ENCODE peak calls at places on chromosomes 5 and 9, in nine cellular contexts. One of them, this sample, is unnamed.

GRCh38 chr9:105647595-105648349 is 14.5 kb upstream of the TAL2 start:
- DNase-seq in SK-N-SH: no peak
- DNase-seq in A549: no peak
- DNase-seq in WTC11: no peak
- DNase-seq in HCT116: no peak
- DNase-seq in H1: no peak
- DNase-seq in endothelial cell of umbilical vein: no peak
- DNase-seq in NB4: peak
- DNase-seq in K562: peak
- DNase-seq in this sample: no peak

GRCh38 chr5:150449491-150450339 is at the start of gene RPS14:
- DNase-seq in SK-N-SH: peak
- DNase-seq in A549: peak
- DNase-seq in WTC11: peak
- DNase-seq in HCT116: peak
- DNase-seq in H1: peak
- DNase-seq in endothelial cell of umbilical vein: peak
- DNase-seq in NB4: peak
- DNase-seq in K562: peak
- DNase-seq in this sample: peak

GRCh38 chr9:132247942-132248341 is 86.1 kb downstream of the NTNG2 start:
- DNase-seq in SK-N-SH: no peak
- DNase-seq in A549: no peak
- DNase-seq in WTC11: no peak
- DNase-seq in HCT116: no peak
- DNase-seq in H1: no peak
- DNase-seq in endothelial cell of umbilical vein: no peak
- DNase-seq in NB4: no peak
- DNase-seq in K562: no peak
- DNase-seq in this sample: no peak

GRCh38 chr5:140566665-140567064 is 2.0 kb downstream of the SLC35A4 start:
- DNase-seq in SK-N-SH: no peak
- DNase-seq in A549: no peak
- DNase-seq in WTC11: no peak
- DNase-seq in HCT116: no peak
- DNase-seq in H1: no peak
- DNase-seq in endothelial cell of umbilical vein: no peak
- DNase-seq in NB4: no peak
- DNase-seq in K562: no peak
- DNase-seq in this sample: no peak

GRCh38 chr5:1913578-1913977 is 30.9 kb upstream of the IRX4 start:
- DNase-seq in SK-N-SH: no peak
- DNase-seq in A549: no peak
- DNase-seq in WTC11: no peak
- DNase-seq in HCT116: no peak
- DNase-seq in H1: no peak
- DNase-seq in endothelial cell of umbilical vein: no peak
- DNase-seq in NB4: no peak
- DNase-seq in K562: no peak
- DNase-seq in this sample: no peak

GRCh38 chr9:122261469-122261881 is 3.2 kb downstream of the RBM18 start:
- DNase-seq in SK-N-SH: no peak
- DNase-seq in A549: no peak
- DNase-seq in WTC11: no peak
- DNase-seq in HCT116: no peak
- DNase-seq in H1: no peak
- DNase-seq in endothelial cell of umbilical vein: peak
- DNase-seq in NB4: peak
- DNase-seq in K562: peak
- DNase-seq in this sample: no peak

GRCh38 chr5:175696139-175696854 is 38.4 kb downstream of the HRH2 start:
- DNase-seq in SK-N-SH: peak
- DNase-seq in A549: peak
- DNase-seq in WTC11: peak
- DNase-seq in HCT116: peak
- DNase-seq in H1: peak
- DNase-seq in endothelial cell of umbilical vein: no peak
- DNase-seq in NB4: peak
- DNase-seq in K562: peak
- DNase-seq in this sample: peak

GRCh38 chr5:151078490-151079262 is 2.2 kb downstream of the TNIP1 start:
- DNase-seq in SK-N-SH: no peak
- DNase-seq in A549: no peak
- DNase-seq in WTC11: no peak
- DNase-seq in HCT116: no peak
- DNase-seq in H1: no peak
- DNase-seq in endothelial cell of umbilical vein: no peak
- DNase-seq in NB4: peak
- DNase-seq in K562: no peak
- DNase-seq in this sample: no peak

GRCh38 chr5:128304791-128305190 is 221.2 kb downstream of the SLC12A2 start:
- DNase-seq in SK-N-SH: no peak
- DNase-seq in A549: no peak
- DNase-seq in WTC11: no peak
- DNase-seq in HCT116: no peak
- DNase-seq in H1: no peak
- DNase-seq in endothelial cell of umbilical vein: no peak
- DNase-seq in NB4: no peak
- DNase-seq in K562: no peak
- DNase-seq in this sample: no peak

GRCh38 chr5:110726249-110727024 is at the start of gene TMEM232:
- DNase-seq in SK-N-SH: peak
- DNase-seq in A549: peak
- DNase-seq in WTC11: peak
- DNase-seq in HCT116: no peak
- DNase-seq in H1: peak
- DNase-seq in endothelial cell of umbilical vein: peak
- DNase-seq in NB4: no peak
- DNase-seq in K562: peak
- DNase-seq in this sample: peak

GRCh38 chr9:137027369-137028012 is 546 bp downstream of the ABCA2 start:
- DNase-seq in SK-N-SH: peak
- DNase-seq in A549: no peak
- DNase-seq in WTC11: peak
- DNase-seq in HCT116: no peak
- DNase-seq in H1: no peak
- DNase-seq in endothelial cell of umbilical vein: no peak
- DNase-seq in NB4: peak
- DNase-seq in K562: peak
- DNase-seq in this sample: no peak
- TF ChIP-seq MAX in SK-N-SH: no peak
- TF ChIP-seq MAX in A549: no peak
- TF ChIP-seq MAX in WTC11: no peak
- TF ChIP-seq MAX in HCT116: no peak
- TF ChIP-seq MAX in H1: peak
- TF ChIP-seq MAX in endothelial cell of umbilical vein: no peak
- TF ChIP-seq MAX in NB4: no peak
- TF ChIP-seq MAX in K562: peak
- TF ChIP-seq MAX in this sample: no peak

DNA sequence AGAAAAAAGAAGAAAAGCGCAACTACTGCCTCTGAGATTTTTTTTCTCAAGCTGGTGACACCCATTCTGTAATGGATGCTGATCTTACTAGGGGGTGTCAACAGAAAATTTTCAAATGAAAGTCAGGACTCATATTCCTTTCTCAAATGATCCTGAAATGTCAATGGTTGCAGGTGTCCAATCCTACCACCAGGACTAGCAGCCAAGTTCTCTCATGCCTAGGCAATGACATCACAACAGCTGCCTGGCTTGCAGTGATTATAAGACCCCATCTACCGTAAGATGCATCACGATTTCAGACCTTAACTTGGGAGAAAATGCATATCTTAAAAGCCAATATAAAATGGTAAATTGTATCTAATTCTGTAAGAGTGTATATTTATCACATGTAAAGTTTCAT is 104.6 kb downstream of the DENND1A start:
- DNase-seq in SK-N-SH: no peak
- DNase-seq in A549: peak
- DNase-seq in WTC11: no peak
- DNase-seq in HCT116: no peak
- DNase-seq in H1: no peak
- DNase-seq in endothelial cell of umbilical vein: no peak
- DNase-seq in NB4: no peak
- DNase-seq in K562: peak
- DNase-seq in this sample: no peak
- TF ChIP-seq MAX in SK-N-SH: no peak
- TF ChIP-seq MAX in A549: no peak
- TF ChIP-seq MAX in WTC11: no peak
- TF ChIP-seq MAX in HCT116: no peak
- TF ChIP-seq MAX in H1: no peak
- TF ChIP-seq MAX in endothelial cell of umbilical vein: no peak
- TF ChIP-seq MAX in NB4: no peak
- TF ChIP-seq MAX in K562: no peak
- TF ChIP-seq MAX in this sample: no peak

GRCh38 chr5:172769324-172769597 is 1.7 kb downstream of the DUSP1 start:
- DNase-seq in SK-N-SH: no peak
- DNase-seq in A549: no peak
- DNase-seq in WTC11: no peak
- DNase-seq in HCT116: no peak
- DNase-seq in H1: no peak
- DNase-seq in endothelial cell of umbilical vein: no peak
- DNase-seq in NB4: no peak
- DNase-seq in K562: no peak
- DNase-seq in this sample: no peak

GRCh38 chr5:172770374-172770674 is 671 bp downstream of the DUSP1 start:
- DNase-seq in SK-N-SH: no peak
- DNase-seq in A549: no peak
- DNase-seq in WTC11: no peak
- DNase-seq in HCT116: no peak
- DNase-seq in H1: peak
- DNase-seq in endothelial cell of umbilical vein: no peak
- DNase-seq in NB4: no peak
- DNase-seq in K562: no peak
- DNase-seq in this sample: no peak

GRCh38 chr5:172768098-172768572 is 2.9 kb downstream of the DUSP1 start:
- DNase-seq in SK-N-SH: no peak
- DNase-seq in A549: no peak
- DNase-seq in WTC11: no peak
- DNase-seq in HCT116: no peak
- DNase-seq in H1: no peak
- DNase-seq in endothelial cell of umbilical vein: peak
- DNase-seq in NB4: no peak
- DNase-seq in K562: no peak
- DNase-seq in this sample: no peak

GRCh38 chr5:172769598-172770373 is 1.2 kb downstream of the DUSP1 start:
- DNase-seq in SK-N-SH: peak
- DNase-seq in A549: no peak
- DNase-seq in WTC11: no peak
- DNase-seq in HCT116: no peak
- DNase-seq in H1: no peak
- DNase-seq in endothelial cell of umbilical vein: peak
- DNase-seq in NB4: no peak
- DNase-seq in K562: no peak
- DNase-seq in this sample: no peak

GRCh38 chr5:172768573-172769323 is 2.2 kb downstream of the DUSP1 start:
- DNase-seq in SK-N-SH: no peak
- DNase-seq in A549: no peak
- DNase-seq in WTC11: no peak
- DNase-seq in HCT116: no peak
- DNase-seq in H1: no peak
- DNase-seq in endothelial cell of umbilical vein: peak
- DNase-seq in NB4: no peak
- DNase-seq in K562: no peak
- DNase-seq in this sample: no peak
- TF ChIP-seq MAX in SK-N-SH: no peak
- TF ChIP-seq MAX in A549: peak
- TF ChIP-seq MAX in WTC11: no peak
- TF ChIP-seq MAX in HCT116: no peak
- TF ChIP-seq MAX in H1: no peak
- TF ChIP-seq MAX in endothelial cell of umbilical vein: no peak
- TF ChIP-seq MAX in NB4: no peak
- TF ChIP-seq MAX in K562: no peak
- TF ChIP-seq MAX in this sample: no peak

GRCh38 chr5:168366124-168366523 is 74.7 kb downstream of the WWC1 start:
- DNase-seq in SK-N-SH: no peak
- DNase-seq in A549: no peak
- DNase-seq in WTC11: no peak
- DNase-seq in HCT116: no peak
- DNase-seq in H1: no peak
- DNase-seq in endothelial cell of umbilical vein: peak
- DNase-seq in NB4: no peak
- DNase-seq in K562: no peak
- DNase-seq in this sample: no peak

GRCh38 chr5:168365581-168366081 is 74.2 kb downstream of the WWC1 start:
- DNase-seq in SK-N-SH: no peak
- DNase-seq in A549: no peak
- DNase-seq in WTC11: peak
- DNase-seq in HCT116: peak
- DNase-seq in H1: peak
- DNase-seq in endothelial cell of umbilical vein: no peak
- DNase-seq in NB4: no peak
- DNase-seq in K562: no peak
- DNase-seq in this sample: no peak

GRCh38 chr5:168364738-168365550 is 73.5 kb downstream of the WWC1 start:
- DNase-seq in SK-N-SH: no peak
- DNase-seq in A549: no peak
- DNase-seq in WTC11: peak
- DNase-seq in HCT116: no peak
- DNase-seq in H1: peak
- DNase-seq in endothelial cell of umbilical vein: no peak
- DNase-seq in NB4: no peak
- DNase-seq in K562: no peak
- DNase-seq in this sample: no peak

GRCh38 chr5:168362097-168362885 is 70.8 kb downstream of the WWC1 start:
- DNase-seq in SK-N-SH: no peak
- DNase-seq in A549: no peak
- DNase-seq in WTC11: no peak
- DNase-seq in HCT116: no peak
- DNase-seq in H1: no peak
- DNase-seq in endothelial cell of umbilical vein: no peak
- DNase-seq in NB4: no peak
- DNase-seq in K562: no peak
- DNase-seq in this sample: no peak

GRCh38 chr5:168364151-168364661 is 72.8 kb downstream of the WWC1 start:
- DNase-seq in SK-N-SH: no peak
- DNase-seq in A549: no peak
- DNase-seq in WTC11: no peak
- DNase-seq in HCT116: peak
- DNase-seq in H1: no peak
- DNase-seq in endothelial cell of umbilical vein: no peak
- DNase-seq in NB4: no peak
- DNase-seq in K562: no peak
- DNase-seq in this sample: no peak
- TF ChIP-seq MAX in SK-N-SH: no peak
- TF ChIP-seq MAX in A549: no peak
- TF ChIP-seq MAX in WTC11: no peak
- TF ChIP-seq MAX in HCT116: no peak
- TF ChIP-seq MAX in H1: no peak
- TF ChIP-seq MAX in endothelial cell of umbilical vein: no peak
- TF ChIP-seq MAX in NB4: no peak
- TF ChIP-seq MAX in K562: no peak
- TF ChIP-seq MAX in this sample: no peak

GRCh38 chr5:114346171-114346570 is 15.7 kb upstream of the KCNN2 start:
- DNase-seq in SK-N-SH: no peak
- DNase-seq in A549: no peak
- DNase-seq in WTC11: no peak
- DNase-seq in HCT116: no peak
- DNase-seq in H1: no peak
- DNase-seq in endothelial cell of umbilical vein: no peak
- DNase-seq in NB4: no peak
- DNase-seq in K562: no peak
- DNase-seq in this sample: no peak
- TF ChIP-seq MAX in SK-N-SH: no peak
- TF ChIP-seq MAX in A549: no peak
- TF ChIP-seq MAX in WTC11: no peak
- TF ChIP-seq MAX in HCT116: no peak
- TF ChIP-seq MAX in H1: no peak
- TF ChIP-seq MAX in endothelial cell of umbilical vein: no peak
- TF ChIP-seq MAX in NB4: no peak
- TF ChIP-seq MAX in K562: no peak
- TF ChIP-seq MAX in this sample: no peak